ENCODE peak calls at places on chromosomes 5 and 9, in four cellular contexts. E is astrocyte, N is PC-9, K is tibial nerve. C is an unnamed sample. For H3K27me3, the result is how much of the 10 kb centered on the place peaks cover.

GRCh38 chr5:36526537-36526936 is 79.9 kb upstream of the SLC1A3 start:
- DNase-seq in E (no peak), N (no peak), K (no peak), C (no peak)

GRCh38 chr9:137227853-137228514 is 682 bp downstream of the RNF224 start:
- DNase-seq in N (no peak), E (no peak), K (no peak), C (no peak)

GRCh38 chr9:134707031-134707680 is 65.6 kb downstream of the COL5A1 start:
- DNase-seq in E (peak), N (no peak), K (peak), C (no peak)

GRCh38 chr5:180558232-180558631 is 33.1 kb downstream of the SCGB3A1 start:
- DNase-seq in E (no peak), N (no peak), K (no peak), C (no peak)

GRCh38 chr5:50958852-50959457 is 292.5 kb downstream of the PARP8 start:
- DNase-seq in N (no peak), K (peak), E (peak), C (no peak)

GRCh38 chr5:5523066-5523505 is 100.6 kb downstream of the ICE1 start:
- DNase-seq in E (no peak), N (peak), K (no peak), C (no peak)

GRCh38 chr5:169344629-169345028 is 43.7 kb upstream of the SLIT3 start:
- DNase-seq in K (no peak), E (peak), N (no peak), C (no peak)

GRCh38 chr5:168086104-168086610 is 205.3 kb upstream of the WWC1 start:
- DNase-seq in E (peak), N (peak), K (no peak), C (peak)

GRCh38 chr5:7947301-7947700 is 78.4 kb downstream of the MTRR start:
- DNase-seq in E (no peak), K (no peak), N (no peak), C (no peak)

GRCh38 chr5:111461261-111461671 is 51.1 kb downstream of the STARD4 start:
- DNase-seq in K (no peak), N (no peak), E (no peak), C (peak)

GRCh38 chr5:59067976-59068651 is 485.2 kb downstream of the RAB3C start:
- DNase-seq in K (no peak), E (no peak), N (no peak), C (no peak)

GRCh38 chr5:177403826-177404640 is 3.6 kb upstream of the PFN3 start:
- DNase-seq in E (peak), N (peak), K (peak), C (peak)

GRCh38 chr9:127397722-127398647 is 1.0 kb downstream of the SLC2A8 start:
- DNase-seq in E (no peak), N (no peak), K (no peak), C (peak)

GRCh38 chr5:130164966-130165365 is 260.7 kb downstream of the CHSY3 start:
- DNase-seq in N (no peak), E (peak), K (no peak), C (no peak)

GRCh38 chr5:179759961-179760541 is 27.4 kb downstream of the MAML1 start:
- DNase-seq in K (no peak), E (no peak), N (no peak), C (peak)

GRCh38 chr5:96075579-96076289 is 114.1 kb upstream of the ELL2 start:
- DNase-seq in K (no peak), N (no peak), E (no peak), C (no peak)

GRCh38 chr5:1324719-1325190 is 20.1 kb downstream of the CLPTM1L start:
- DNase-seq in K (no peak), E (no peak), N (no peak), C (no peak)

GRCh38 chr9:22098636-22099332 is 89.7 kb upstream of the CDKN2B start:
- DNase-seq in K (peak), N (no peak), E (no peak), C (no peak)

GRCh38 chr5:151675956-151676712 is 10.6 kb downstream of the SPARC start:
- DNase-seq in N (no peak), K (no peak), E (no peak), C (no peak)

GRCh38 chr5:131814990-131815389 is 18.2 kb upstream of the FNIP1 start:
- DNase-seq in E (peak), K (no peak), N (peak), C (peak)

GRCh38 chr9:127769985-127770904 is 8.2 kb downstream of the SH2D3C start:
- DNase-seq in N (no peak), K (no peak), E (no peak), C (no peak)

GRCh38 chr5:56763711-56764466 is 51.5 kb upstream of the MAP3K1 start:
- DNase-seq in E (peak), N (peak), K (no peak), C (no peak)

GRCh38 chr9:69758001-69758730 is 1.6 kb downstream of the PTAR1 start:
- DNase-seq in E (peak), K (no peak), N (no peak), C (no peak)

GRCh38 chr9:13244190-13244589 is 35.3 kb downstream of the MPDZ start:
- DNase-seq in N (no peak), E (no peak), K (no peak), C (no peak)

GRCh38 chr9:92463989-92464388 is 18.3 kb downstream of the ASPN start:
- DNase-seq in E (peak), K (no peak), N (no peak), C (no peak)

GRCh38 chr9:114155967-114156294 is 594 bp downstream of the COL27A1 start:
- DNase-seq in K (no peak), N (no peak), E (no peak), C (peak)

GRCh38 chr9:20191239-20191840 is 402.5 kb upstream of the SLC24A2 start:
- DNase-seq in K (no peak), N (no peak), E (no peak), C (no peak)

GRCh38 chr9:135864447-135865049 is 42.8 kb downstream of the CAMSAP1 start:
- DNase-seq in K (peak), N (no peak), E (no peak), C (peak)

GRCh38 chr5:20276959-20277263 is 288.9 kb upstream of the CDH18 start:
- DNase-seq in K (no peak), E (no peak), N (no peak), C (no peak)

GRCh38 chr5:68424799-68425537 is 209.4 kb downstream of the PIK3R1 start:
- DNase-seq in K (no peak), E (peak), N (peak), C (no peak)

GRCh38 chr5:132500931-132501628 is 10.5 kb upstream of the IRF1 start:
- DNase-seq in K (peak), E (peak), N (no peak), C (peak)

GRCh38 chr5:113278976-113279375 is 155.8 kb downstream of the TSSK1B start:
- DNase-seq in E (peak), K (no peak), N (no peak), C (no peak)

GRCh38 chr5:160470437-160471341 is 49.0 kb downstream of the PTTG1 start:
- DNase-seq in K (peak), E (peak), N (no peak), C (no peak)
- H3K4me3 ChIP-seq in K (no peak), E (no peak), N (no peak), C (no peak)

GRCh38 chr5:171316258-171317121 is 7.4 kb downstream of the TLX3 start:
- DNase-seq in K (no peak), E (no peak), N (no peak), C (no peak)

GRCh38 chr5:171318026-171318425 is 9.0 kb downstream of the TLX3 start:
- DNase-seq in K (no peak), E (no peak), N (no peak), C (no peak)

GRCh38 chr5:171315386-171315891 is 6.4 kb downstream of the TLX3 start:
- DNase-seq in K (no peak), E (no peak), N (no peak), C (no peak)

GRCh38 chr5:171315925-171316257 is 6.8 kb downstream of the TLX3 start:
- DNase-seq in E (no peak), N (no peak), K (no peak), C (no peak)

GRCh38 chr5:171317225-171317624 is 8.2 kb downstream of the TLX3 start:
- DNase-seq in E (no peak), K (no peak), N (no peak), C (no peak)
- H3K27me3 ChIP-seq in E (half or more), K (under half), N (under half), C (under half)

GRCh38 chr9:77021289-77021927 is 2.0 kb downstream of the FOXB2 start:
- DNase-seq in E (no peak), K (no peak), N (no peak), C (no peak)

GRCh38 chr9:77021928-77022782 is 2.7 kb downstream of the FOXB2 start:
- DNase-seq in N (no peak), K (no peak), E (no peak), C (no peak)

GRCh38 chr9:77023726-77024125 is 4.3 kb downstream of the FOXB2 start:
- DNase-seq in K (no peak), E (no peak), N (no peak), C (no peak)

GRCh38 chr9:77025146-77025545 is 5.7 kb downstream of the FOXB2 start:
- DNase-seq in K (no peak), E (no peak), N (no peak), C (no peak)

DNA sequence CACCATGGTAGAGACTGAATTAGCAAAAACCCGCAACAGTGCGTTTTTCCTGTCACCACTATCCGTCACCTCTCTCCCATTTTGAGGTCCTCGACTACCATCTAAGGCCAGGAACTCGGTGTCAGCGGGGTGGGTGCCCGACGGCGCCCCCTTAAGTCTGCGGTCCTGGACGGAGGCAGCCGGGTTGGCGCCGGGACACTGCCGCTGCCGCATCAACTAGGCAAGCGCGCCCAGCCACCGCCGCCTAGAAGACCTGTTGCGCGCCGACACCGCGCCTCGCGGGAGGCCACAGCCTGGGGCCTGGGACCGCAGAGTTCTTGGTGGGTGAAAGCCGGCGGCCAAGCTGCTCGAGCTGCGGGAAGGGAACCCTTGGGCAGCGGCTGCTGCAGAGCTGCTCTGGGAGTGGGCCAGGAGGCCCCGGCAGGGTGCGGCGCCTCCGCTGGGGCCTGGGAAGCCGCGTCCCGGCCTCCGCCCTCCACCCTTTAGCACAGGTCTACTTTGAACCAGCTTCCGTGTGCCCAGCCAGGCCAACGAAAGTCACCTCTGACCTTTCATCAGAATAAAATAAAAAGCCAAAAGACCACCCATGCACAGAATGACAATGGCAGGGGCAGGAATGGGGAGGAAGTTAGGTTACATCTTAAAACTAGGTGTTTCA is 3.5 kb downstream of the FOXB2 start:
- DNase-seq in E (no peak), N (no peak), K (no peak), C (no peak)
- H3K4me3 ChIP-seq in E (no peak), N (no peak), K (no peak), C (no peak)

GRCh38 chr5:77638204-77638762 is at the start of gene OTP:
- DNase-seq in K (no peak), E (no peak), N (no peak), C (no peak)

GRCh38 chr5:77641397-77641943 is 3.0 kb upstream of the OTP start:
- DNase-seq in E (no peak), K (no peak), N (no peak), C (no peak)

GRCh38 chr5:77640577-77641396 is 2.3 kb upstream of the OTP start:
- DNase-seq in E (no peak), K (no peak), N (no peak), C (no peak)

GRCh38 chr5:77638763-77639451 is 394 bp upstream of the OTP start:
- DNase-seq in E (no peak), K (no peak), N (no peak), C (no peak)

DNA sequence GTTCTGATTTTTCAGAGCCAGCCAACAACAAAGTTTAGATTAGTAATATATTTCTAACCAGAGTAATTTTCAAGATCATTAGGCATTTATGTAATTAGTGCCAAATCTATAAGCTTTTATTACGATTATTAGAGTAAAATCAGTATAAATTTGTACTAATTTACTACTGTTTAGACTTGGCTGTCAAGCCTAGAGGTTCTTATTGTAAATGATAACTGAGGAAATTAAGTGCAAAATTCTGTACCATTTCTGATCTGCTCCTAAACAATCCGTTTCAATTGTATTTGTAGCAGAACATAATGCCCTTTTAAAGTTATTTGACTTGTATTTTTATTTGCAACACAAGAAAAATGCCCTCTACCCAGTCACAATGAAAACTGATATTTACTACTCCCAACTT is 1.1 kb upstream of the OTP start:
- DNase-seq in N (no peak), K (no peak), E (no peak), C (no peak)
- H3K27me3 ChIP-seq in N (under half), K (under half), E (half or more), C (under half)

DNA sequence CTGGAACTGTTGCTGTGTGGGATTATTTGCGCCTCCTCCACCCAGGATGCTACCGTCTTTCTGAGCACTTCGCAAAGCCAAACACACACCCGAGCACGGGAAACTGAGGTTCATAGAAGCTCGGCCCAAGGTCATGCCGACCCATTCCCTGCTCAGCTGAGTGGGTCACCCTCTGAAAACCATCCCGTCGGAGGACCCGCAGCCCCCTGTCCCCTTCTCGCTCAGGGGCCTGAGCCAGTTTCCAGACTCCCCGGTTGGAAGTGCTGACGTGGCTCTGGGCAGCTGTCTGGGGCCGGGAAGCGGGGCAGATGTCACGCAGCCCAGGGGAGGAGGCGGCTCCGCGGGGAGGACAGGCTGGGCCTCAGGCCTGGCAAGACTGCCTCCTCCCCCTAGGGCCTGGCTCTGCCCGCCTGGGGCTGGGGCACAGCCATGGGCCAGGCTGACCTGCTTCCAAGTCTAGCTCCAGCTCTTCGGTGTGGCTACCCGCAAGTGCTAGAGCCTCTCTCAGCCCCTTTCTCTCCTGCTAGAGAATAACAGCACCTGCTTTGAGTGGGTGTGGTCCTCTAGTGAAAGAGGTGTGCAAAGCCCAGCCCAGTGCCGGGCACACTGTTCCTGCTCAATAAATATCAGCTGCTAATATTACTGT is 9.9 kb upstream of the CXXC5 start:
- DNase-seq in K (no peak), E (peak), N (peak), C (peak)
- H3K4me3 ChIP-seq in K (peak), E (peak), N (peak), C (peak)

DNA sequence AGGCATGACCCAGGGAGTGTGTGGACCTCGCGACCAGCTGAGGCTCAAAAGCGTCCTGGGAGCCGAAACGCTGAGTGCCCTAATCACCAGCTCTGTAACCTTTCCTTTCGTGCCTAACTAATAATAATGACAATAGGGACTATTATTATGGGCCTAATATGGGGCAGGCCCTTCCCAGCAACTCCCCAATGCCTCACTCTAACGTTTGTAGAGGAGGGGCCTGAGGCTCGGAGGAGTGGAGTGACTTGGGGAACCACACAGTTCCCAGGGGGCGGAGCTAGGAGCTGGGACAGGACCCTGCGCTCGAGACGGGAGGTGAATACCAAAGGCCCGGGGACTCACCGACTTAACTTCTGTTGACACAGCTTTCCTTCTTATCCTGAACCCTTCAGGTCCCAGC is 922 bp upstream of the IER5L start:
- DNase-seq in N (no peak), K (no peak), E (no peak), C (no peak)
- H3K27me3 ChIP-seq in N (under half), K (under half), E (under half), C (under half)

GRCh38 chr5:61198606-61199005 is 36.3 kb upstream of the SMIM15 start:
- DNase-seq in N (no peak), E (no peak), K (no peak), C (no peak)
- H3K4me3 ChIP-seq in N (no peak), E (no peak), K (no peak), C (no peak)

C was measured in MG63.